ENCODE peak calls at places on chromosome 7, in ten cellular contexts. J is lower lobe of right lung, X is hepatocyte, H is A549, W is Peyer's patch, B is GM20000, A is astrocyte of the cerebellum, V is HFFc6, D is psoas muscle, O is AG04450. F is an unnamed sample.
A peak's percentile ranks its signal among the peaks of the same experiment; 100 is the strongest.

GRCh38 chr7:26662646-26663045 is 201.7 kb downstream of the SKAP2 start:
- DNase-seq in O (no peak), V (no peak), D (no peak), J (no peak), A (no peak), X (no peak), H (no peak), W (no peak), B (no peak), F (no peak)

GRCh38 chr7:42939457-42940240 is 7.5 kb downstream of the MRPL32 start:
- DNase-seq in B (no peak), W (no peak), D (no peak), V (no peak), X (no peak), H (no peak), J (no peak), O (no peak), A (no peak), F (no peak)

GRCh38 chr7:103338864-103339263 is 5.7 kb downstream of the DNAJC2 start:
- DNase-seq in J (no peak), X (no peak), D (no peak), B (no peak), W (no peak), V (no peak), H (no peak), A (no peak), O (no peak), F (no peak)

GRCh38 chr7:44073664-44074348 is 8.4 kb upstream of the PGAM2 start:
- DNase-seq in B (peak; percentile 83), H (no peak), D (peak; percentile 92), W (peak; percentile 89), J (peak; percentile 91), X (no peak), A (no peak), V (peak; percentile 70), O (no peak), F (no peak)

GRCh38 chr7:43108255-43109011 is 4.0 kb upstream of the HECW1 start:
- DNase-seq in O (no peak), V (peak; percentile 48), X (peak; percentile 83), W (peak; percentile 24), A (peak; percentile 37), J (peak; percentile 71), B (peak; percentile 77), H (peak; percentile 58), D (peak; percentile 62), F (peak; percentile 69)

GRCh38 chr7:31327071-31327470 is 13.5 kb downstream of the NEUROD6 start:
- DNase-seq in X (peak; percentile 74), D (no peak), J (no peak), O (no peak), A (peak; percentile 1), V (no peak), H (no peak), W (no peak), B (no peak), F (no peak)

GRCh38 chr7:30664184-30664885 is 17.9 kb downstream of the CRHR2 start:
- DNase-seq in J (no peak), A (no peak), X (no peak), D (no peak), V (no peak), W (no peak), H (no peak), O (no peak), B (no peak), F (no peak)

GRCh38 chr7:39432807-39433416 is 133.3 kb upstream of the YAE1 start:
- DNase-seq in H (no peak), J (no peak), A (no peak), D (no peak), V (no peak), B (no peak), X (no peak), W (no peak), O (no peak), F (no peak)

GRCh38 chr7:114508096-114508495 is 93.5 kb downstream of the FOXP2 start:
- DNase-seq in B (no peak), V (no peak), A (peak; percentile 6), X (no peak), D (no peak), J (no peak), H (no peak), O (no peak), W (no peak), F (no peak)

GRCh38 chr7:148962823-148963582 is 65.3 kb downstream of the PDIA4 start:
- DNase-seq in B (peak; percentile 69), J (peak; percentile 68), W (peak; percentile 59), H (peak; percentile 58), V (peak; percentile 60), D (peak; percentile 81), X (peak; percentile 78), O (peak; percentile 44), A (no peak), F (no peak)

GRCh38 chr7:99372275-99373085 is 2.0 kb upstream of the ARPC1B start:
- DNase-seq in V (peak; percentile 28), D (no peak), B (no peak), X (peak; percentile 71), O (no peak), J (peak; percentile 72), W (no peak), H (no peak), A (no peak), F (no peak)

GRCh38 chr7:113452245-113452644 is 333.9 kb upstream of the SMIM30 start:
- DNase-seq in X (no peak), V (no peak), H (no peak), D (no peak), O (no peak), A (no peak), B (no peak), W (no peak), J (no peak), F (no peak)

GRCh38 chr7:76358478-76359110 is at the start of gene YWHAG:
- DNase-seq in B (peak; percentile 93), J (peak; percentile 94), W (peak; percentile 91), H (no peak), V (peak; percentile 79), A (peak; percentile 49), D (peak; percentile 96), O (peak; percentile 68), X (peak; percentile 97), F (no peak)

GRCh38 chr7:25662881-25663588 is 434.7 kb upstream of the NPVF start:
- DNase-seq in O (no peak), V (no peak), B (no peak), X (no peak), A (no peak), W (no peak), D (peak; percentile 66), H (no peak), J (no peak), F (no peak)

GRCh38 chr7:922334-923107 is 32.0 kb downstream of the ADAP1 start:
- DNase-seq in D (peak; percentile 25), W (no peak), X (no peak), J (peak; percentile 42), O (no peak), A (no peak), H (no peak), V (no peak), B (no peak), F (peak; percentile 72)

DNA sequence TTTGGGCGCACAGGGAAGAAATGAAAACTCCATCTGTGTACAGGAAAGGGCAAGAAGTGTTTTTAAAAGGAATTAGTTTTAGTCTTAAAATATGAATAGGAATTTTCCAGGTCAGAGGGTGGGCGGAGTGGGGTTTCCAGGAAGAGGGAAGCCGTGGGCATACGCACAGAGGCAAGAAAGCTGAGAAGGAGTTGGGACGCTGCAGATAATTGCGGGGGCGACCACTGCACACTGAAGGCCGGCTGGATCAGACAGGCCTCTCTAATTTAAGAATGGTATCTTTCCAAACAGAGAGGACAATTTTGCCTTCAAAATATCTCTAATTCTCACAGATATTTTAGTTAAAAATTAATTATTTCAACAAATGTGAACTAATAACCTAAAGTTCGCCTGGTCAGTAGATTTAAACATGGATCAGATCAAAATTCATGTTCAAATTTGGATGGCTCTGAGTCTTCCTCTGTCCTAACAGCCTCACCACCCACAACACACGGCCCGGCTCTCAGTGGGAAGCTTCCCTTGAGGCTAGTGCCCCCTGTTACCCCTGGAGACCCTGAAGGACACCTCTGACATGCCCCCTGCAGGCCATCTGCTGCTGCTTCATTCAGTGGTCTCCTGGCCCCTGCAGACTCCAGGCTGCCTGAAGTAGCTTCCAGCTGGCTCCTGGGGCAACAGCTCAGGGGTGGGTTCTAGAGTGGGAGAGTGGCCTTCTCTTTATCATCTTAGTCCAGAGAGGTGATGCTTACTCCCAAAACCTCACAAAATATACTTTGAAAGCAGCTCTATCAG is 189.3 kb upstream of the INHBA start:
- DNase-seq in X (no peak), A (no peak), J (no peak), W (no peak), D (no peak), V (no peak), B (peak; percentile 13), H (no peak), O (no peak), F (no peak)
- TF ChIP-seq CTCF in X (no peak), A (no peak), J (peak; percentile 8), W (no peak), D (no peak), V (peak; percentile 46), B (peak; percentile 23), H (no peak), O (no peak), F (no peak)

GRCh38 chr7:70710651-70711050 is 421.3 kb upstream of the GALNT17 start:
- DNase-seq in O (no peak), D (no peak), X (no peak), H (no peak), W (no peak), A (no peak), B (no peak), J (no peak), V (no peak), F (no peak)
- TF ChIP-seq CTCF in O (no peak), D (no peak), X (no peak), H (no peak), W (no peak), A (no peak), B (no peak), J (no peak), V (no peak), F (no peak)

GRCh38 chr7:41886906-41887311 is 184.0 kb upstream of the INHBA start:
- DNase-seq in W (no peak), H (no peak), X (peak; percentile 34), A (peak; percentile 69), O (peak; percentile 88), V (peak; percentile 95), D (peak; percentile 83), B (no peak), J (no peak), F (peak; percentile 80)
- TF ChIP-seq CTCF in W (no peak), H (no peak), X (no peak), A (peak; percentile 55), O (peak; percentile 61), V (peak; percentile 63), D (no peak), B (no peak), J (no peak), F (no peak)

DNA sequence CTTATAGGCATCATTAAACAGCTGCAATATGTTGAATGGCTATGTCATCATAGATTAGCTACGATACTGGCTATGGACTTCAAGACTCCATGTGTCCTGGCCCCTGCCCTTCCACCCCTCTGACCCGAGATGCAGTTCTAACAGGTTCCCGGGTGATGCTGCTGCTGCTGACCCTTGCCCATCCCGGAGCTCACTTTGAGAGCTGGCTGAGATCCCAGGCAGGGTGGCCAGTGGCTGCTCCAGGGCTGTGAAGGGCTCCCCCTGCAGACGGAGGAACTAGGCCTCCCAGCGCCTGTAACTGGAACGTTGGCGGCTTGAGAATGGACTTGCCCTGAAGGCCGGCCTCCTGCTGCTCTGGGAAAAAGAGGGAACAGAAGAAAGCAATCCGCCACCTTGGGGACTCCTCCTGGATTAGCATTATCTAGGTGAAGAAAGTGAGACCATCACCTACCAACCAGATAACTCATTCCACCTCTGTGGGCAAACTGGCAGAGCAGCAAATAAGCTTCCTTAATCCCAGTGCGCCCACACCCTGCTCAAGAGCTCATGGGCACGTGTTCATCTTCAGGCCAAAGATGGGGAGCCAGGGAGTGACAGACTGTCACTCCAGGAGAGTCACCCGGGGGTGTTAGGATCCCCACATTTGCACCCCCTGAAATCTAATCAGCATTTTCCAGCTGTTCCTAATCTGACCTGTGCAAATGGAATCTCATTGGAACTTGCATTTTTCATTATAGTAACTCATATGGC is 56.8 kb downstream of the PARP12 start:
- DNase-seq in A (no peak), J (no peak), H (peak; percentile 79), W (no peak), V (no peak), X (peak; percentile 66), B (peak; percentile 30), O (no peak), D (no peak), F (no peak)
- TF ChIP-seq CTCF in A (peak; percentile 50), J (peak; percentile 14), H (peak; percentile 46), W (peak; percentile 36), V (peak; percentile 48), X (peak; percentile 40), B (peak; percentile 31), O (peak; percentile 44), D (peak; percentile 18), F (no peak)